ENCODE peak calls at places on chromosomes 16 and 17, in ten cellular contexts. E is AG04450; B is NCI-H345; R is activated T-cell treated with anti-CD3 and anti-CD28 coated beads, Interleukin-2, amount 50 U/mL, for 4 hours; Y is HTR-8/SVneo; I is iPS-NIHi11; O is RWPE1; L is AG08395; J is GM23248; P is activated T-helper 9 cell treated with anti-CD3 and anti-CD28 coated beads, Interleukin-2, amount 50 U/mL, for 16 hours. G is an unnamed sample.

GRCh38 chr16:19874816-19875546 is 9.7 kb downstream of the GPRC5B start:
- DNase-seq in E (no peak), B (no peak), R (no peak), Y (no peak), I (no peak), O (no peak), L (no peak), J (no peak), P (no peak), G (no peak)

GRCh38 chr16:86500708-86501510 is 9.4 kb upstream of the FOXF1 start:
- DNase-seq in E (no peak), B (no peak), R (no peak), Y (no peak), I (no peak), O (no peak), L (no peak), J (no peak), P (no peak), G (no peak)

GRCh38 chr17:12631076-12631475 is 34.6 kb upstream of the MYOCD start:
- DNase-seq in E (no peak), B (no peak), R (no peak), Y (no peak), I (no peak), O (no peak), L (no peak), J (peak), P (no peak), G (no peak)

GRCh38 chr17:10025976-10026785 is 121.1 kb upstream of the RCVRN start:
- DNase-seq in E (no peak), B (no peak), R (no peak), Y (no peak), I (no peak), O (no peak), L (no peak), J (no peak), P (no peak), G (peak)

GRCh38 chr16:69476920-69477418 is 52.5 kb downstream of the CYB5B start:
- DNase-seq in E (peak), B (no peak), R (no peak), Y (peak), I (no peak), O (peak), L (peak), J (peak), P (no peak), G (no peak)

GRCh38 chr16:57260294-57260929 is 15.4 kb downstream of the ARL2BP start:
- DNase-seq in E (peak), B (no peak), R (peak), Y (peak), I (peak), O (peak), L (peak), J (peak), P (no peak), G (peak)

GRCh38 chr16:88854306-88855111 is 2.2 kb downstream of the GALNS start:
- DNase-seq in E (no peak), B (no peak), R (peak), Y (no peak), I (no peak), O (no peak), L (no peak), J (no peak), P (peak), G (no peak)

GRCh38 chr17:8949061-8949622 is 16.4 kb downstream of the PIK3R5 start:
- DNase-seq in E (no peak), B (no peak), R (no peak), Y (no peak), I (no peak), O (no peak), L (no peak), J (no peak), P (no peak), G (no peak)

GRCh38 chr16:4327782-4328579 is 12.1 kb downstream of the GLIS2 start:
- DNase-seq in E (no peak), B (no peak), R (peak), Y (no peak), I (peak), O (no peak), L (peak), J (peak), P (no peak), G (peak)

GRCh38 chr16:12133738-12134137 is 157.2 kb downstream of the SNX29 start:
- DNase-seq in E (no peak), B (no peak), R (no peak), Y (no peak), I (no peak), O (no peak), L (no peak), J (no peak), P (no peak), G (no peak)

GRCh38 chr16:4968879-4969278 is 10.7 kb downstream of the SEC14L5 start:
- DNase-seq in E (no peak), B (no peak), R (no peak), Y (no peak), I (no peak), O (no peak), L (no peak), J (no peak), P (no peak), G (peak)

GRCh38 chr17:78014651-78015050 is 56.1 kb downstream of the TNRC6C start:
- DNase-seq in E (no peak), B (no peak), R (no peak), Y (no peak), I (no peak), O (no peak), L (no peak), J (no peak), P (no peak), G (no peak)

GRCh38 chr17:68184816-68185436 is 62.9 kb upstream of the AMZ2 start:
- DNase-seq in E (no peak), B (peak), R (peak), Y (no peak), I (no peak), O (no peak), L (no peak), J (no peak), P (no peak), G (peak)

GRCh38 chr16:75555213-75555706 is 792 bp downstream of the TMEM231 start:
- DNase-seq in E (peak), B (peak), R (no peak), Y (peak), I (peak), O (peak), L (peak), J (peak), P (no peak), G (peak)

GRCh38 chr16:28587386-28587785 is 9.5 kb downstream of the SULT1A2 start:
- DNase-seq in E (no peak), B (no peak), R (no peak), Y (peak), I (no peak), O (peak), L (peak), J (peak), P (no peak), G (no peak)

GRCh38 chr16:82701302-82702022 is 74.7 kb downstream of the CDH13 start:
- DNase-seq in E (no peak), B (no peak), R (no peak), Y (no peak), I (no peak), O (no peak), L (no peak), J (peak), P (no peak), G (no peak)

GRCh38 chr17:36778458-36778857 is 158.8 kb upstream of the LHX1 start:
- DNase-seq in E (no peak), B (no peak), R (no peak), Y (no peak), I (peak), O (no peak), L (no peak), J (no peak), P (no peak), G (no peak)

GRCh38 chr17:47733047-47733413 is at the start of gene TBX21:
- DNase-seq in E (no peak), B (peak), R (peak), Y (peak), I (peak), O (peak), L (peak), J (peak), P (peak), G (no peak)

G was measured in head of caudate nucleus.